ENCODE peak calls at places on chromosomes 5 and 9, in six cellular contexts. Y is brain microvascular endothelial cell, K is lower leg skin, S is mammary epithelial cell, Z is foreskin fibroblast, Q is AG04450. U is an unnamed sample.

GRCh38 chr9:115972362-115972761 is 181.2 kb upstream of the PAPPA start:
- DNase-seq in Q (no peak), Y (no peak), K (no peak), Z (peak), S (no peak), U (no peak)

GRCh38 chr5:129904102-129904666 is at the start of gene CHSY3:
- DNase-seq in Z (peak), K (peak), Q (peak), Y (peak), S (peak), U (peak)

GRCh38 chr5:38404667-38405276 is 146.4 kb downstream of the EGFLAM start:
- DNase-seq in Z (no peak), Q (no peak), K (no peak), Y (no peak), S (peak), U (no peak)

GRCh38 chr9:34957492-34958410 is at the start of gene PHF24:
- DNase-seq in Z (peak), Q (no peak), S (no peak), K (no peak), Y (no peak), U (no peak)

GRCh38 chr9:91162784-91163440 is 198.8 kb downstream of the AUH start:
- DNase-seq in Y (no peak), S (no peak), K (no peak), Q (no peak), Z (no peak), U (no peak)

GRCh38 chr5:137743031-137743640 is 7.2 kb upstream of the KLHL3 start:
- DNase-seq in Q (no peak), S (peak), K (peak), Y (peak), Z (peak), U (peak)

GRCh38 chr9:69218166-69218565 is 44.1 kb downstream of the TJP2 start:
- DNase-seq in Y (no peak), Z (no peak), K (no peak), S (no peak), Q (no peak), U (no peak)

GRCh38 chr5:180026320-180026719 is 45.2 kb downstream of the RNF130 start:
- DNase-seq in K (no peak), Z (no peak), S (peak), Q (no peak), Y (peak), U (peak)

GRCh38 chr5:132103380-132103951 is 29.9 kb downstream of the CSF2 start:
- DNase-seq in Y (peak), Q (peak), Z (peak), K (peak), S (peak), U (peak)

GRCh38 chr5:113039229-113039628 is 62.6 kb downstream of the DCP2 start:
- DNase-seq in K (no peak), Z (no peak), Q (no peak), Y (no peak), S (no peak), U (no peak)

GRCh38 chr5:133688386-133688785 is 76.0 kb upstream of the FSTL4 start:
- DNase-seq in K (no peak), Q (no peak), Z (no peak), S (no peak), Y (no peak), U (no peak)

GRCh38 chr5:119358901-119359603 is 3.2 kb downstream of the TNFAIP8 start:
- DNase-seq in Q (no peak), Z (no peak), K (no peak), S (no peak), Y (no peak), U (no peak)

DNA sequence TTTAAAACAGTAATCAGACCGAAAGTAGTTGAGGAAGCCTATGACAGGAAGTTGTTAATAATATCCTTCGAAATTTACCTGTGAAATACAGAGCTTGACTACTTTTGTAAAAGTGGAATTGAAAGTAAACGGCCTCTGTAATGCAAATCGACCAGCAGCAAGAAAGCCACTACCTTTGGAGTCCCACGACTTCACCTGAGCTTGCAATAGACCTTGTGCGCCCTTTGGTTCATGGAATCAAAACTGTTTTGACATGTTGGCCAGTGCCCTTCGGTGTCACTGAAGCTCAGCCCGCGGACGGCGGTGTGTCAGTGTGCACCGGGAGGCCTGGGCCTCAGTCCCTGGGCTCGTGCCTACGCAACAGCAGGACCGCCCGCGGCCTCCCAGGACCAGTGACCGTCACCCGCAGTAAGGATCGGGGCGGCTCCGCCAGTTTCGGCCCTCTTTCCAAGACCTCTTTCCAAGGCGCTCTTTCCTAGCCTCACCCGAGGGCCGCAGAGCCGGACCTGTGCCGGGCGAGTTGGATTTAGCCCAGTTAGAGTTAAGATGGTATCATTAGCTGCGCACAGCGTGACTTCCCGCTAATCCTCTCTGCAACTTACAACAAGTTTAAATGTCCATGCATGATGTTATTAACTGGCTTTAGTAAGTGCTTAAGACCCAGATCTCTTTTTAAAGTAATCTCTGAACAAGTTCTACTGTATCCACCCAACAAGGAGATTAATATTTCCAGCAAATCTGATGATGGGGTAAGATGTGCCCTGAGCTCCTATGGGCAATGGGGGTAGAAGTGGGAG is 223.3 kb downstream of the MEF2C start:
- DNase-seq in S (no peak), Q (no peak), Y (no peak), Z (no peak), K (no peak), U (no peak)
- H3K4me3 ChIP-seq in S (no peak), Q (no peak), Y (peak), Z (no peak), K (no peak), U (no peak)

DNA sequence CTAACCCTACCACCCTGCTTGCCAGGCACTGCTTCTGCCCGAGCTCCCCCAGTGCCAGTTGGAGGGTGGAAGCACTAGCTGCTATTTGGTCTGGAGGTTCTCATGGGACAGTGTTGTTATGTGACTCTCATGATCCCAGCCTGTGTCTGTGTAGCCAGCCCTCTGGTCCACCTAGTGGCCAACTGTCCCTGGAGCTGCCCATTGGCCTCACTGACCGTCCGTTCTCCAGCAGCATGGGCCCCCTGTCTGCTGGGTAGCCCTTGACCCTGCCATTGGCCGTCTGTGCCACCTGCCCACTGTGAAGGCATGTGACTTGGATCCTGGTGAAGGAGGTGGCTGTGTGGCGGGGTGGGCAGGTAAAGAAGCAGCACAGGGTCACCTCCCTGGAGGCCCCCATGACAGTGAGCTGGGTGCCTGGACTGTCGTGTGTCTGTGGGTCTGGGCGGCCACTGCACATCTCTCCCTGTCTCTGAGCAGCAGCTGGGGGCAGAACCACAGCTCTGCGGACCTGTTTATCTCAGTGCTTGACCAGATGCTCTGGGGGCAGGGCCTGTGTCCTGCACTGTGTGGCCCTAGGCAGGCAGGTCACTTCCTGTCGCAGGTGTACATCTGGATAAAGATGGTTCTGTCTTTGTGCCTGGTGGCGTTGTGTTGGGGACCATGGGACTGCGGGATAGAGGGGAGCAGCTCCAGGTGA is 11.4 kb downstream of the PHF2 start:
- DNase-seq in Z (no peak), K (no peak), Y (no peak), Q (no peak), S (no peak), U (no peak)
- TF ChIP-seq CTCF in Z (no peak), K (no peak), Y (peak), Q (peak), S (no peak), U (peak)

GRCh38 chr9:98034593-98035546 is 21.7 kb upstream of the NANS start:
- DNase-seq in Y (peak), K (peak), S (peak), Z (peak), Q (no peak), U (no peak)
- H3K4me3 ChIP-seq in Y (no peak), K (no peak), S (no peak), Z (no peak), Q (no peak), U (no peak)

GRCh38 chr5:151155777-151156731 is 1.5 kb downstream of the ANXA6 start:
- DNase-seq in Z (peak), Y (peak), Q (no peak), S (no peak), K (no peak), U (no peak)
- TF ChIP-seq CTCF in Z (no peak), Y (peak), Q (no peak), S (no peak), K (no peak), U (no peak)

GRCh38 chr9:88976186-88976887 is 14.9 kb upstream of the S1PR3 start:
- DNase-seq in S (no peak), K (no peak), Y (no peak), Q (no peak), Z (no peak), U (no peak)
- H3K4me3 ChIP-seq in S (no peak), K (no peak), Y (no peak), Q (no peak), Z (no peak), U (no peak)

GRCh38 chr5:167248262-167248661 is 1043.2 kb upstream of the WWC1 start:
- DNase-seq in Q (no peak), Z (peak), K (no peak), S (no peak), Y (peak), U (no peak)
- TF ChIP-seq CTCF in Q (no peak), Z (no peak), K (no peak), S (no peak), Y (no peak), U (no peak)

DNA sequence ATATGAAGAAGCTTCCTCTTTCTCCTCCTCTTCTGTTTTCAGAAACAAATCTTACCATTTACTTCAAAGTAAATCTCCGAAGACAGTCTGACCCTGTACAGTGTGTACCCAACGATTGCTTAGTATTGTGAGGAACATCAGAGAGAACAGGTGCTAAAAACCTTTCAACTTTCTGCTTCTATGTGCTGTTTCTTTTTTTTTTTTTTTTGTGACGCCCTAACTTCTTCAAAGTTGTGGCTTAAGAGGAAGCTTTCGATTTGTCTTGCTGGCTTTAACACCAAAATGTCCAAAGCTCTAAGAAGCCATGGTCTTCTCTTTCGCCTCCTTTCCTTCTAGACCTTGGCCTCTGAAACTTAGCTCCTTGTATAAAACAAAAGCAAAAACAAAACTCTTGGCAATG is 1.2 kb downstream of the TNFSF8 start:
- DNase-seq in Y (no peak), Z (no peak), Q (no peak), S (no peak), K (no peak), U (no peak)
- H3K4me3 ChIP-seq in Y (no peak), Z (no peak), Q (no peak), S (no peak), K (no peak), U (no peak)

DNA sequence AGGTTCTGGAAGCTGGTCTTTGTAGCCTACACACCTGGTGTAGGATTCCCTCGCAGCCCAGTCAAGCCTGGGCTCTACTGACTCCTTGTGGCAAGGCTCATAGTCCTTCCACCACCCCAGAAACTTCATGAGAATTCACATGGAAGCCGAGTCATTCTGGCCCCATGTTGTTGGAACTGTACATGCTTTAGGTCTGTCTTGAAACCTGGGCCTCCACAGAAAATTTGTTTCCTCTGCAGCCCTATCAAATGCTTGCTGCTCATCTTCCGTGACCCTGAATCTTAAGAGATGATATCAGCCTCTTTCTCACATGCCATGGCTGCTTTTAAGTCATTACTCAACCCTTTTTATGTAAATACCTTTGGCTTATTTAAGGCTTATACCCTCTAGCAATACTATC is 113.4 kb upstream of the GRHPR start:
- DNase-seq in S (peak), Z (peak), K (no peak), Q (no peak), Y (no peak), U (no peak)
- TF ChIP-seq CTCF in S (peak), Z (peak), K (no peak), Q (peak), Y (peak), U (peak)

U was measured in kidney epithelial cell.